ENCODE peak calls at places on chromosome 21, in five cellular contexts. U is heart left ventricle, F is iPS DF 6.9, A is transverse colon, T is gastrocnemius medialis. Z is an unnamed sample.

GRCh38 chr21:17786219-17787181 is 32.7 kb downstream of the C21orf91 start:
- DNase-seq in U (no peak), F (no peak), A (no peak), T (no peak), Z (no peak)

GRCh38 chr21:27326293-27326692 is 359.4 kb upstream of the ADAMTS5 start:
- DNase-seq in F (no peak), A (no peak), U (no peak), T (no peak), Z (no peak)

GRCh38 chr21:18164483-18164882 is 80.2 kb upstream of the CHODL start:
- DNase-seq in U (no peak), F (no peak), A (no peak), T (no peak), Z (no peak)

GRCh38 chr21:9756677-9757076 is 764.7 kb upstream of the TPTE start:
- DNase-seq in F (no peak), T (no peak), U (no peak), A (no peak), Z (no peak)

GRCh38 chr21:16058896-16059295 is 329.1 kb downstream of the USP25 start:
- DNase-seq in T (no peak), F (no peak), U (no peak), A (no peak), Z (no peak)

GRCh38 chr21:41956926-41957729 is 3.3 kb upstream of the C2CD2 start:
- DNase-seq in A (no peak), U (no peak), F (no peak), T (peak; percentile 9), Z (peak; percentile 48)

GRCh38 chr21:37319551-37319950 is 47.0 kb upstream of the DYRK1A start:
- DNase-seq in T (no peak), U (no peak), A (no peak), F (no peak), Z (no peak)

GRCh38 chr21:25170681-25171080 is 436.6 kb downstream of the MRPL39 start:
- DNase-seq in T (no peak), U (no peak), A (no peak), F (no peak), Z (no peak)

GRCh38 chr21:46084041-46084561 is 13.8 kb upstream of the COL6A2 start:
- DNase-seq in T (no peak), U (no peak), F (no peak), A (no peak), Z (no peak)

GRCh38 chr21:38323721-38324591 is 67.2 kb downstream of the KCNJ15 start:
- DNase-seq in F (peak; percentile 16), U (no peak), A (no peak), T (no peak), Z (peak; percentile 69)
- H3K4me3 ChIP-seq in F (no peak overlapping the region), U (no peak overlapping the region), A (no peak overlapping the region), T (no peak overlapping the region), Z (no peak overlapping the region)

DNA sequence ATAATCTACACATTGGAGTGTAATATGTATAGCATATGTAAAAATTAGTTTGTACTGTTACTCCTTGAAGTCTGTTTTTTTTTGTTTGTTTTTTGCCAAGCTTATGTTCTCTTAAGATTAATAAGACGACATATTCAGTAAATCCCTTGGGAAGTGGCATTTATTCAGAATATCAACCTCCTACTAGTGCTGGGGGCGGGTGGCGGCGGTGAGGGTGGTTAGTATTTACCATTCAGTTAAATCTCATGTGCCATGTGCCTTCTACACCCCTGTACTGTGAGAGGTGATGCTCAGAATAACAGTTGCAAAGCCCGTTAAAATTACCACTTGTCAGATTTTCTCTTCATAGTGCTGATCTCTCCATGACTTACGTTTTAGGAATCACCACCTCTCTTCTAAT is 3.0 kb downstream of the BACH1 start:
- DNase-seq in F (no peak), T (no peak), U (no peak), A (no peak), Z (no peak)
- H3K4me3 ChIP-seq in F (no peak overlapping the region), T (peak overlapping the region; percentile 72), U (no peak overlapping the region), A (peak overlapping the region; percentile 63), Z (no peak overlapping the region)

DNA sequence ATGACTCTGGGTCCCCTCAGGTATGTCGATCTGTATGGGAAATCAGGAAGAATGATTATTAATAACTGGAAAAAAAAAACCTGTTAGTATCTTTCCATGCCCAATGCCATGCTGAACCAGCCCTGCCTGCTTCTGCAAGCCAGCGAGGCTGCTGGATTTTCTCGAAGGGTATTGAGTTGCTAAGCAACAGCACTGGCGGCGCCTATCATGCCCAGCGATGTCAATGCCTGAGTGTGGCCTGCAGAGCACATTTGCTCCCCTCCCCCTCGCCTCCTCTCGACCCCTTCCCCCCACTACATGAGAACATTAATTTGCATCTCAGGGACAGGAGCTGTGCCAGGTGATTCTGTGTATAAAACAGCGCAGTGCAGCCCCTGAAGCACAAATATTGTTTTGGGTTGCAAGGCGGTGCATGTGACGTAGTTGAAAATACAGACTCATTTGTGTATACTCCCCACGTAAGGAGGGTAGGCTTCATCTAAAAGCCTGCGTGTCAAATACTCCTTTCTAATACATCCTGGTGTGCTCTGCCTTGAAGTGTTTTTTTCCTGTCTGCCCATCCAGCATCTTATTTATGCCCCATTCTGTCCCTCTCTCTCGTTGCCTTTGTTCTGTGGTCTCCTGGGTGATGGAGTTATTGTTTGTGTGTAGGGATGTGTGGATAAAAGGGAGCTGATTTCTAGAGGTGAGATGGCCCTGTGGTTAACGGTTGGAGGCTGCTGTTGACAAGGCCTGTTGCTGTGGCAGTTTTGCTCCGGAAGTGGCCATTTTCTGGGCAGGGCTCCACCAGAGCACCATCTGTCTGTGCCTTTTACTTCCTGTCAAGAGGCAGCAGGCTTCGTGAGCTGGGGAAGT is 32.7 kb upstream of the ATP5PO start:
- DNase-seq in U (peak; percentile 37), A (peak; percentile 77), F (peak; percentile 64), T (peak; percentile 58), Z (peak; percentile 96)
- H3K4me3 ChIP-seq in U (peak overlapping the region; percentile 33), A (peak overlapping the region; percentile 1), F (no peak overlapping the region), T (peak overlapping the region; percentile 27), Z (peak overlapping the region; percentile 51)

GRCh38 chr21:33058468-33059318 is 11.2 kb upstream of the OLIG1 start:
- DNase-seq in F (no peak), T (peak; percentile 52), U (peak; percentile 57), A (no peak), Z (no peak)
- H3K4me3 ChIP-seq in F (no peak overlapping the region), T (no peak overlapping the region), U (no peak overlapping the region), A (no peak overlapping the region), Z (no peak overlapping the region)

Z was measured in Jurkat, Clone E6-1.